ENCODE peak calls at places on chromosomes 2 and 18, in eight cellular contexts. B is BE2C, T is astrocyte, Y is prostate gland, Z is heart left ventricle, P is tibial artery, M is NT2/D1, I is lower lobe of right lung. D is an unnamed sample.

GRCh38 chr2:231425291-231425810 is 29.8 kb downstream of the B3GNT7 start:
- DNase-seq in Y (no peak), T (no peak), P (no peak), Z (no peak), I (peak; percentile 7), B (no peak), M (no peak), D (no peak)

GRCh38 chr18:70419526-70419925 is 130.7 kb downstream of the SOCS6 start:
- DNase-seq in B (no peak), P (no peak), M (no peak), Y (no peak), Z (no peak), I (no peak), T (peak; percentile 90), D (no peak)

GRCh38 chr2:23200056-23200455 is 184.9 kb upstream of the KLHL29 start:
- DNase-seq in P (no peak), M (no peak), Y (no peak), B (no peak), T (no peak), I (no peak), Z (no peak), D (no peak)

GRCh38 chr2:119114266-119114665 is 44.3 kb downstream of the C1QL2 start:
- DNase-seq in T (no peak), B (no peak), Y (no peak), M (no peak), Z (no peak), I (no peak), P (no peak), D (no peak)

GRCh38 chr2:15939854-15940660 is at the start of gene MYCN:
- DNase-seq in Z (peak; percentile 65), P (no peak), T (peak; percentile 6), Y (peak; percentile 9), B (peak; percentile 100), M (peak; percentile 95), I (no peak), D (no peak)

GRCh38 chr2:157747695-157748370 is 119.2 kb upstream of the ACVR1C start:
- DNase-seq in T (peak; percentile 93), M (no peak), Y (no peak), B (no peak), I (no peak), P (peak; percentile 66), Z (no peak), D (no peak)

GRCh38 chr2:29382486-29382885 is 267.3 kb downstream of the CLIP4 start:
- DNase-seq in Z (no peak), I (no peak), Y (no peak), P (no peak), B (no peak), M (no peak), T (no peak), D (no peak)

GRCh38 chr2:216298719-216299118 is 73.6 kb downstream of the MARCHF4 start:
- DNase-seq in I (no peak), P (no peak), Y (no peak), T (peak; percentile 90), Z (no peak), B (no peak), M (no peak), D (peak; percentile 84)

GRCh38 chr18:59616501-59616900 is 80.7 kb downstream of the CCBE1 start:
- DNase-seq in P (no peak), T (peak; percentile 78), B (no peak), Z (no peak), Y (no peak), M (no peak), I (no peak), D (no peak)

GRCh38 chr2:109694190-109694589 is 80.0 kb downstream of the SOWAHC start:
- DNase-seq in B (no peak), I (no peak), M (peak; percentile 46), P (no peak), Y (peak; percentile 24), T (peak; percentile 23), Z (no peak), D (peak; percentile 68)

GRCh38 chr2:74617123-74617522 is 31.0 kb downstream of the M1AP start:
- DNase-seq in T (no peak), M (no peak), B (no peak), I (no peak), Y (no peak), P (no peak), Z (no peak), D (peak; percentile 11)

GRCh38 chr18:23250893-23251656 is 115.8 kb downstream of the CABLES1 start:
- DNase-seq in T (no peak), Z (no peak), I (peak; percentile 81), B (no peak), P (peak; percentile 81), M (no peak), Y (no peak), D (no peak)

GRCh38 chr2:232568161-232568560 is 17.7 kb downstream of the EIF4E2 start:
- DNase-seq in B (no peak), M (no peak), T (peak; percentile 81), I (no peak), Y (no peak), Z (peak; percentile 29), P (no peak), D (no peak)

GRCh38 chr18:78006006-78006802 is 756.6 kb downstream of the GALR1 start:
- DNase-seq in I (no peak), P (no peak), Y (no peak), M (peak; percentile 35), Z (no peak), T (no peak), B (no peak), D (no peak)

GRCh38 chr2:105843797-105844374 is 99.2 kb downstream of the NCK2 start:
- DNase-seq in P (no peak), B (no peak), Y (no peak), T (no peak), Z (no peak), M (peak; percentile 36), I (no peak), D (no peak)

GRCh38 chr2:236747925-236748324 is 178.3 kb downstream of the ACKR3 start:
- DNase-seq in P (peak; percentile 60), M (no peak), Y (no peak), T (no peak), I (no peak), Z (no peak), B (no peak), D (no peak)
- H3K4me1 ChIP-seq in P (peaks cover 8% of the 10 kb centered on the region), M (peaks cover 13% of the 10 kb centered on the region), Y (no peaks in the 10 kb centered on the region), T (peaks cover 50% of the 10 kb centered on the region), I (peaks cover 26% of the 10 kb centered on the region), Z (peaks cover 15% of the 10 kb centered on the region), B (no peaks in the 10 kb centered on the region), D (peaks cover 34% of the 10 kb centered on the region)

DNA sequence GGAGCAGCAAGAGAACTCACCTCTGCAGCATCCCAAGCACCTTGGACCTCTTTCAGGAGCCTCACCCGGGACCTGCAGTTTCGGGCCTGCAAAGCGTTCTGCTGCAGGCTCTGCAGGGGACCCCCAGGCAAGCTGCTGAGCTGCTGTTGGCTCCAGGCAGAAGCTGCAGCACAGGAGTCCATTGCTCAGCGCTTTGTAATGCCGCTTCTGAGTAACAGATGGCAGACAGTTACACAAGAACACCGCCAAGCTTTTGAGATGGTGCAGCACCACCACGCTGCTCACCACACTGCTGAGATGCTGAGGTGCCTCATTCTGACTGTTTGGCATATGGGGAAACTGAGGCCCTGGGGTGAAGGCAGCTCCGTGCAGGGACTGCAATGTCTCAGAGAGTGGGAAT is 1.9 kb upstream of the GALNT14 start:
- DNase-seq in P (no peak), M (no peak), T (no peak), Y (no peak), B (no peak), I (no peak), Z (no peak), D (no peak)
- H3K27me3 ChIP-seq in P (no peaks in the 10 kb centered on the region), M (peaks cover 39% of the 10 kb centered on the region), T (peaks cover 44% of the 10 kb centered on the region), Y (peaks cover 2% of the 10 kb centered on the region), B (peaks cover 3% of the 10 kb centered on the region), I (peaks cover 39% of the 10 kb centered on the region), Z (peaks cover 44% of the 10 kb centered on the region), D (peaks cover 12% of the 10 kb centered on the region)

GRCh38 chr2:144512421-144513272 is 7.3 kb downstream of the ZEB2 start:
- DNase-seq in P (peak; percentile 67), Z (no peak), Y (no peak), T (no peak), M (no peak), B (no peak), I (no peak), D (no peak)

GRCh38 chr2:144515425-144515693 is 4.6 kb downstream of the ZEB2 start:
- DNase-seq in B (no peak), T (no peak), I (no peak), Z (no peak), Y (no peak), M (no peak), P (no peak), D (no peak)

GRCh38 chr2:144514731-144515424 is 5.0 kb downstream of the ZEB2 start:
- DNase-seq in Y (no peak), M (no peak), P (peak; percentile 66), B (no peak), I (no peak), Z (no peak), T (no peak), D (no peak)

GRCh38 chr2:144511945-144512344 is 8.0 kb downstream of the ZEB2 start:
- DNase-seq in M (no peak), B (no peak), I (no peak), Y (no peak), Z (no peak), T (no peak), P (no peak), D (no peak)

DNA sequence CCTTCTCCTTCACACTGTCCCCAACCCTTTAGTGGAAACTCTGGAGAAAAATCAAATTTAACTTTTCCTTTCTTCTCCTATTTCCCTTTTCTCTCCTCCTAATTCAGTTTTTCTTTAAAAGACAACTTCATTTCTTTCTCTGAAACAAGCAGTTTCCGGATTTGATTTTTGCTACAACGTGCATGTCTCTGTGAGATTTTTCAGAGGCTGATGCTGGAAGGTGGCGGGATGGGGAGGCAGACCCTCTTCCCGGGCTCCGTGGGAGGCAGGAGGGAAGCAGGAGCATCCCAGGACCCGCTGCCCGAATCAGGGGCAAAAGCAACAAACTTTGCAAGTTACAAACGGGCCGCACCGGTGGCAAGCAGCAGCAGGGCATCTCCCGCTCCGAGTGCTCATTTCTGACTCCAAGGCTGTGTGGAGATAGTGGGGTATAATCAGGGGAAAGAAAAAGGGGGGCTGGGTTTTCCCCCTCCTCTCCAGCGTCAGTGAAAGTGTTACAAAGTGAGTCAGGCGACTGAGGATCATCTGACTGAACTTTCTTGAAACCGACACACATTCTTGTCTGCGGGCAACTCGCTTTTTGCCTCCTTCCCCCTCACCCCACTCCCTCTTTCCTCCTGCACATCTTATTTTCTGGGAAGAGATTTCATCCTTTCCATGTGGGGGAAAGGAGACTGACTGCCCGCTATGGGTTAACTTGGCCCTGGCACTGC is 6.4 kb downstream of the ZEB2 start:
- DNase-seq in Y (no peak), M (no peak), Z (no peak), P (peak; percentile 78), I (no peak), B (no peak), T (peak; percentile 88), D (no peak)
- H3K4me1 ChIP-seq in Y (no peaks in the 10 kb centered on the region), M (peaks cover 10% of the 10 kb centered on the region), Z (peaks cover 12% of the 10 kb centered on the region), P (peaks cover 23% of the 10 kb centered on the region), I (peaks cover 49% of the 10 kb centered on the region), B (peaks cover 6% of the 10 kb centered on the region), T (peaks cover 51% of the 10 kb centered on the region), D (peaks cover 3% of the 10 kb centered on the region)

GRCh38 chr2:17877811-17878221 is 651 bp upstream of the KCNS3 start:
- DNase-seq in Y (peak; percentile 10), Z (peak; percentile 20), T (no peak), M (no peak), P (no peak), I (peak; percentile 48), B (no peak), D (no peak)
- H3K27me3 ChIP-seq in Y (no peaks in the 10 kb centered on the region), Z (peaks cover 19% of the 10 kb centered on the region), T (peaks cover 29% of the 10 kb centered on the region), M (peaks cover 56% of the 10 kb centered on the region), P (no peaks in the 10 kb centered on the region), I (peaks cover 19% of the 10 kb centered on the region), B (peaks cover 65% of the 10 kb centered on the region), D (peaks cover 73% of the 10 kb centered on the region)

D was measured in foreskin keratinocyte.